ENCODE peak calls at places on chromosome 9, in seven cellular contexts. N is A549; I is cardiac muscle cell; B is IMR-90; Z is astrocyte; O is stomach; X is CD8-positive, alpha-beta T cell. Y is an unnamed sample. For H3K9me3, the result is how much of the 10 kb centered on the place peaks cover.

GRCh38 chr9:126534431-126535186 is 79.1 kb upstream of the LMX1B start:
- DNase-seq in N (no peak), I (no peak), B (no peak), Z (no peak), O (no peak), X (no peak), Y (no peak)

GRCh38 chr9:4117835-4118610 is 181.8 kb downstream of the GLIS3 start:
- DNase-seq in N (peak), I (no peak), B (no peak), Z (no peak), O (no peak), X (peak), Y (no peak)

GRCh38 chr9:129783516-129784361 is 19.2 kb upstream of the TOR1B start:
- DNase-seq in N (peak), I (peak), B (peak), Z (peak), O (peak), X (peak), Y (peak)

GRCh38 chr9:77449177-77450092 is 198.7 kb downstream of the GNA14 start:
- DNase-seq in N (no peak), I (peak), B (peak), Z (peak), O (no peak), X (no peak), Y (no peak)

GRCh38 chr9:96299823-96300222 is 2.2 kb downstream of the HSD17B3 start:
- DNase-seq in N (no peak), I (peak), B (peak), Z (peak), O (no peak), X (no peak), Y (peak)

GRCh38 chr9:104879555-104880318 is 48.2 kb downstream of the ABCA1 start:
- DNase-seq in N (no peak), I (peak), B (peak), Z (peak), O (no peak), X (no peak), Y (no peak)

GRCh38 chr9:88460583-88461332 is 72.5 kb downstream of the SPIN1 start:
- DNase-seq in N (peak), I (no peak), B (no peak), Z (peak), O (no peak), X (no peak), Y (no peak)

GRCh38 chr9:70420267-70421019 is 6.0 kb upstream of the KLF9 start:
- DNase-seq in N (peak), I (peak), B (peak), Z (peak), O (peak), X (peak), Y (no peak)

GRCh38 chr9:12882430-12882829 is 107.6 kb downstream of the LURAP1L start:
- DNase-seq in N (no peak), I (peak), B (peak), Z (peak), O (no peak), X (no peak), Y (peak)

GRCh38 chr9:96122756-96123155 is 179.2 kb downstream of the HSD17B3 start:
- DNase-seq in N (no peak), I (peak), B (peak), Z (peak), O (no peak), X (no peak), Y (peak)

GRCh38 chr9:27473135-27473534 is 51.0 kb upstream of the IFNK start:
- DNase-seq in N (no peak), I (peak), B (no peak), Z (no peak), O (no peak), X (no peak), Y (no peak)

GRCh38 chr9:2227468-2227867 is 212.3 kb downstream of the SMARCA2 start:
- DNase-seq in N (no peak), I (peak), B (peak), Z (peak), O (no peak), X (no peak), Y (no peak)

GRCh38 chr9:37350486-37351190 is 71.9 kb upstream of the GRHPR start:
- DNase-seq in N (no peak), I (peak), B (peak), Z (peak), O (no peak), X (no peak), Y (no peak)

GRCh38 chr9:87850405-87850804 is 32.3 kb upstream of the SPATA31E1 start:
- DNase-seq in N (peak), I (peak), B (peak), Z (peak), O (no peak), X (no peak), Y (peak)

GRCh38 chr9:12783767-12784460 is 9.1 kb downstream of the LURAP1L start:
- DNase-seq in N (no peak), I (no peak), B (no peak), Z (no peak), O (no peak), X (no peak), Y (no peak)

GRCh38 chr9:26131891-26132290 is 453.6 kb upstream of the TUSC1 start:
- DNase-seq in N (no peak), I (peak), B (peak), Z (peak), O (no peak), X (no peak), Y (no peak)

GRCh38 chr9:89744255-89744648 is 139.4 kb downstream of the GADD45G start:
- DNase-seq in N (no peak), I (no peak), B (no peak), Z (no peak), O (no peak), X (no peak), Y (no peak)

GRCh38 chr9:76893395-76893932 is 12.4 kb downstream of the PRUNE2 start:
- DNase-seq in N (no peak), I (no peak), B (no peak), Z (peak), O (no peak), X (no peak), Y (no peak)

GRCh38 chr9:80285325-80285724 is 713.6 kb downstream of the TLE4 start:
- DNase-seq in N (no peak), I (peak), B (peak), Z (peak), O (no peak), X (no peak), Y (no peak)

GRCh38 chr9:21813575-21814473 is 11.4 kb downstream of the MTAP start:
- DNase-seq in N (peak), I (peak), B (peak), Z (peak), O (peak), X (peak), Y (peak)

GRCh38 chr9:3879731-3880493 is 354.1 kb upstream of the RFX3 start:
- DNase-seq in N (no peak), I (no peak), B (no peak), Z (no peak), O (no peak), X (no peak), Y (no peak)

GRCh38 chr9:104927912-104928740 is at the start of gene ABCA1:
- DNase-seq in N (peak), I (peak), B (peak), Z (peak), O (peak), X (peak), Y (peak)

GRCh38 chr9:137456061-137456863 is 2.9 kb downstream of the NSMF start:
- DNase-seq in N (no peak), I (peak), B (peak), Z (peak), O (no peak), X (no peak), Y (no peak)

GRCh38 chr9:89466451-89467277 is 31.2 kb downstream of the SEMA4D start:
- DNase-seq in N (no peak), I (no peak), B (no peak), Z (no peak), O (no peak), X (peak), Y (no peak)

GRCh38 chr9:115106642-115107041 is 11.3 kb downstream of the TNC start:
- DNase-seq in N (no peak), I (no peak), B (peak), Z (peak), O (no peak), X (no peak), Y (no peak)

GRCh38 chr9:96171749-96172148 is 130.2 kb downstream of the HSD17B3 start:
- DNase-seq in N (no peak), I (no peak), B (no peak), Z (no peak), O (no peak), X (no peak), Y (no peak)

GRCh38 chr9:81423589-81424326 is 265.6 kb downstream of the TLE1 start:
- DNase-seq in N (no peak), I (no peak), B (peak), Z (no peak), O (no peak), X (no peak), Y (no peak)

GRCh38 chr9:131524578-131525315 is 6.3 kb downstream of the UCK1 start:
- DNase-seq in N (no peak), I (no peak), B (peak), Z (no peak), O (no peak), X (no peak), Y (no peak)

GRCh38 chr9:3951266-3951665 is 348.6 kb downstream of the GLIS3 start:
- DNase-seq in N (no peak), I (peak), B (peak), Z (no peak), O (no peak), X (no peak), Y (no peak)

GRCh38 chr9:96116275-96117051 is 185.5 kb downstream of the HSD17B3 start:
- DNase-seq in N (peak), I (peak), B (no peak), Z (no peak), O (peak), X (no peak), Y (no peak)

GRCh38 chr9:35718726-35719511 is 13.1 kb downstream of the TLN1 start:
- DNase-seq in N (no peak), I (no peak), B (no peak), Z (no peak), O (no peak), X (no peak), Y (no peak)

GRCh38 chr9:109248133-109248581 is 72.7 kb downstream of the EPB41L4B start:
- DNase-seq in N (peak), I (peak), B (peak), Z (no peak), O (no peak), X (no peak), Y (no peak)

GRCh38 chr9:69899491-69899890 is 78.9 kb downstream of the CFAP95 start:
- DNase-seq in N (no peak), I (no peak), B (no peak), Z (no peak), O (no peak), X (no peak), Y (no peak)

DNA sequence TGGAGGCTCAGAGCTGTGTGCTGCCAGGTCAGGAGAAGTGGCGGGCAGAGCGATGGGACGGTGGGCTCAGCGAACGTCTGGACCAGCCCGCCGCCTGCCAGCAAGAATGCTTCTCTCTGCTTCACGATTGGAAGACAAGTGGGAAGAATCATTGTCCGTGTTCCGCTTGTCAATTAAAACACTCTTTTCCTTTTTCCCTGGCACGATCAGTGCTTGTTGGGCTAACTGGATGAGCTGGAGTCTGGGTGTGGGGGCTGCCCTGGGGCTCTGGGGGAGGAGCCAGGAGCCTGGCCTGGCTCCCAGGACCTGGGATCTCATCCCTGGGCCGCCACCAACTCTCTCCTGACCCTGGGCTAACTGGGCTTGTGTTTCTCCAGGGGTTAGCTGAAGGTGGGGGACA is 1.7 kb downstream of the COL5A1 start:
- DNase-seq in N (no peak), I (peak), B (peak), Z (no peak), O (no peak), X (no peak), Y (no peak)
- H3K27ac ChIP-seq in N (peak), I (no peak), B (peak), Z (peak), O (peak), X (no peak), Y (peak)

DNA sequence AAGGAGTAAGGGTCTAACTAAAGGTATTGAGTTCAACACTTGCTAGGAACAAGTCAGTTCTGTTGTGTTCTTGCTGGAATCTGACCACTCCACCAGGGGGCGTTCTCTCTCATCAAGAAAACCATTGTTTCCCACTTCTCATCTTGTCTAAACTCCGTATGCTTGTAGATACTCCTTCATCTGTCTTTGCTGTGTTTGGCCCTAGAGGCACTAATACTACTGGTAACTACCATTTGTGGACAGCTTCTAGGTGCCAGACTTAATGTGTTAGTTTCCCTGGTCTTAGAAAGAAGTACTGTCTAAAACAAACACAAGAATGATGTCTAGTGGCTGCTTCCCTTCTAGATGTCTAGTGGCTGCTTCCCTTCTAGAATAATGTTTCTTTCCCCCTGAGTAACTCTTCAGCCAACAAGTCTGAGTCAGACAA is 18.7 kb upstream of the PTPDC1 start:
- DNase-seq in N (peak), I (peak), B (peak), Z (peak), O (peak), X (peak), Y (peak)
- TF ChIP-seq CTCF in N (peak), I (peak), B (peak), Z (peak), O (peak), X (peak), Y (peak)

GRCh38 chr9:1083325-1083913 is 33.3 kb downstream of the DMRT2 start:
- DNase-seq in N (peak), I (peak), B (no peak), Z (no peak), O (no peak), X (no peak), Y (no peak)
- H3K9me3 ChIP-seq in N (under half), I (under half), B (under half), Z (under half), O (under half), X (under half), Y (under half)

GRCh38 chr9:93500571-93501298 is 47.4 kb upstream of the FAM120AOS start:
- DNase-seq in N (no peak), I (no peak), B (no peak), Z (no peak), O (no peak), X (no peak), Y (no peak)
- H3K27ac ChIP-seq in N (no peak), I (no peak), B (peak), Z (no peak), O (peak), X (no peak), Y (no peak)